ENCODE peak calls at places on chromosome 2, in four cellular contexts. I, B, K and C are unnamed samples.

GRCh38 chr2:203739351-203739750 is 32.9 kb downstream of the CD28 start:
- DNase-seq in B (no peak), I (no peak), K (no peak), C (no peak)

GRCh38 chr2:73611193-73611592 is 31.0 kb downstream of the NAT8 start:
- DNase-seq in K (no peak), I (no peak), B (no peak), C (no peak)

GRCh38 chr2:225737556-225737955 is 338.0 kb downstream of the NYAP2 start:
- DNase-seq in B (no peak), I (no peak), K (no peak), C (no peak)

GRCh38 chr2:98514879-98515570 is 70.4 kb downstream of the INPP4A start:
- DNase-seq in K (no peak), I (no peak), B (peak; percentile 41), C (peak; percentile 16)

GRCh38 chr2:113966832-113967231 is 76.9 kb downstream of the ACTR3 start:
- DNase-seq in I (no peak), K (no peak), B (no peak), C (no peak)

GRCh38 chr2:230830428-230830827 is 34.3 kb upstream of the ITM2C start:
- DNase-seq in I (no peak), K (no peak), B (no peak), C (no peak)

GRCh38 chr2:75458201-75458600 is 102.5 kb downstream of the EVA1A start:
- DNase-seq in B (no peak), I (no peak), K (no peak), C (no peak)

GRCh38 chr2:187500585-187501359 is 52.7 kb upstream of the CALCRL start:
- DNase-seq in B (no peak), K (no peak), I (no peak), C (no peak)

GRCh38 chr2:199663157-199663556 is 187.8 kb downstream of the FTCDNL1 start:
- DNase-seq in K (no peak), I (no peak), B (no peak), C (no peak)

GRCh38 chr2:105313877-105314276 is 15.7 kb downstream of the TGFBRAP1 start:
- DNase-seq in K (no peak), I (no peak), B (no peak), C (no peak)

GRCh38 chr2:55010149-55010591 is 40.1 kb downstream of the RTN4 start:
- DNase-seq in K (peak; percentile 9), I (no peak), B (peak; percentile 36), C (peak; percentile 42)

GRCh38 chr2:219025637-219026585 is 15.4 kb downstream of the CFAP65 start:
- DNase-seq in I (no peak), K (no peak), B (peak; percentile 85), C (peak; percentile 50)